ENCODE peak calls at places on chromosomes 2 and 18, in ten cellular contexts. One of them, this sample, is unnamed.

GRCh38 chr2:2577366-2577765 is 246.3 kb upstream of the MYT1L start:
- DNase-seq in adrenal gland: peak; percentile 62
- DNase-seq in adipocyte: no peak
- DNase-seq in lower lobe of right lung: no peak
- DNase-seq in heart left ventricle: no peak
- DNase-seq in BE2C: peak; percentile 68
- DNase-seq in body of pancreas: peak; percentile 52
- DNase-seq in transverse colon: no peak
- DNase-seq in CD8-positive, alpha-beta memory T cell: no peak
- DNase-seq in colonic mucosa: no peak
- DNase-seq in this sample: no peak

GRCh38 chr2:85838181-85838580 is 50.6 kb downstream of the ST3GAL5 start:
- DNase-seq in adrenal gland: no peak
- DNase-seq in adipocyte: no peak
- DNase-seq in lower lobe of right lung: no peak
- DNase-seq in heart left ventricle: no peak
- DNase-seq in BE2C: no peak
- DNase-seq in body of pancreas: no peak
- DNase-seq in transverse colon: no peak
- DNase-seq in CD8-positive, alpha-beta memory T cell: no peak
- DNase-seq in colonic mucosa: no peak
- DNase-seq in this sample: no peak

GRCh38 chr2:127093648-127094210 is 13.2 kb downstream of the BIN1 start:
- DNase-seq in adrenal gland: no peak
- DNase-seq in adipocyte: no peak
- DNase-seq in lower lobe of right lung: peak; percentile 34
- DNase-seq in heart left ventricle: peak; percentile 20
- DNase-seq in BE2C: no peak
- DNase-seq in body of pancreas: no peak
- DNase-seq in transverse colon: no peak
- DNase-seq in CD8-positive, alpha-beta memory T cell: no peak
- DNase-seq in colonic mucosa: no peak
- DNase-seq in this sample: no peak

GRCh38 chr2:8654041-8654440 is 27.8 kb upstream of the ID2 start:
- DNase-seq in adrenal gland: no peak
- DNase-seq in adipocyte: no peak
- DNase-seq in lower lobe of right lung: no peak
- DNase-seq in heart left ventricle: no peak
- DNase-seq in BE2C: no peak
- DNase-seq in body of pancreas: no peak
- DNase-seq in transverse colon: no peak
- DNase-seq in CD8-positive, alpha-beta memory T cell: no peak
- DNase-seq in colonic mucosa: no peak
- DNase-seq in this sample: peak; percentile 53

GRCh38 chr2:157792345-157793052 is 83.6 kb downstream of the ACVR1 start:
- DNase-seq in adrenal gland: no peak
- DNase-seq in adipocyte: peak; percentile 70
- DNase-seq in lower lobe of right lung: no peak
- DNase-seq in heart left ventricle: no peak
- DNase-seq in BE2C: no peak
- DNase-seq in body of pancreas: no peak
- DNase-seq in transverse colon: no peak
- DNase-seq in CD8-positive, alpha-beta memory T cell: no peak
- DNase-seq in colonic mucosa: no peak
- DNase-seq in this sample: no peak

GRCh38 chr2:96963316-96963715 is 23.1 kb downstream of the FAM178B start:
- DNase-seq in adrenal gland: no peak
- DNase-seq in adipocyte: no peak
- DNase-seq in lower lobe of right lung: no peak
- DNase-seq in heart left ventricle: no peak
- DNase-seq in BE2C: no peak
- DNase-seq in body of pancreas: no peak
- DNase-seq in transverse colon: no peak
- DNase-seq in CD8-positive, alpha-beta memory T cell: no peak
- DNase-seq in colonic mucosa: no peak
- DNase-seq in this sample: no peak

GRCh38 chr2:70795164-70795995 is 4.9 kb upstream of the FIGLA start:
- DNase-seq in adrenal gland: no peak
- DNase-seq in adipocyte: no peak
- DNase-seq in lower lobe of right lung: no peak
- DNase-seq in heart left ventricle: no peak
- DNase-seq in BE2C: no peak
- DNase-seq in body of pancreas: no peak
- DNase-seq in transverse colon: no peak
- DNase-seq in CD8-positive, alpha-beta memory T cell: no peak
- DNase-seq in colonic mucosa: no peak
- DNase-seq in this sample: no peak

GRCh38 chr18:54134053-54134452 is 90.4 kb downstream of the MBD2 start:
- DNase-seq in adrenal gland: no peak
- DNase-seq in adipocyte: no peak
- DNase-seq in lower lobe of right lung: no peak
- DNase-seq in heart left ventricle: no peak
- DNase-seq in BE2C: no peak
- DNase-seq in body of pancreas: no peak
- DNase-seq in transverse colon: no peak
- DNase-seq in CD8-positive, alpha-beta memory T cell: no peak
- DNase-seq in colonic mucosa: no peak
- DNase-seq in this sample: no peak

GRCh38 chr2:231483398-231484329 is 19.4 kb upstream of the NCL start:
- DNase-seq in adrenal gland: peak; percentile 57
- DNase-seq in adipocyte: no peak
- DNase-seq in lower lobe of right lung: peak; percentile 59
- DNase-seq in heart left ventricle: peak; percentile 57
- DNase-seq in BE2C: peak; percentile 17
- DNase-seq in body of pancreas: no peak
- DNase-seq in transverse colon: peak; percentile 12
- DNase-seq in CD8-positive, alpha-beta memory T cell: peak; percentile 55
- DNase-seq in colonic mucosa: no peak
- DNase-seq in this sample: peak; percentile 81

GRCh38 chr18:50848038-50848437 is 28.2 kb upstream of the MRO start:
- DNase-seq in adrenal gland: no peak
- DNase-seq in adipocyte: no peak
- DNase-seq in lower lobe of right lung: no peak
- DNase-seq in heart left ventricle: no peak
- DNase-seq in BE2C: no peak
- DNase-seq in body of pancreas: no peak
- DNase-seq in transverse colon: no peak
- DNase-seq in CD8-positive, alpha-beta memory T cell: no peak
- DNase-seq in colonic mucosa: no peak
- DNase-seq in this sample: no peak

GRCh38 chr2:55896633-55897032 is 26.9 kb downstream of the EFEMP1 start:
- DNase-seq in adrenal gland: no peak
- DNase-seq in adipocyte: no peak
- DNase-seq in lower lobe of right lung: no peak
- DNase-seq in heart left ventricle: no peak
- DNase-seq in BE2C: no peak
- DNase-seq in body of pancreas: no peak
- DNase-seq in transverse colon: no peak
- DNase-seq in CD8-positive, alpha-beta memory T cell: no peak
- DNase-seq in colonic mucosa: no peak
- DNase-seq in this sample: no peak

GRCh38 chr18:74457743-74458465 is 796 bp upstream of the DIPK1C start:
- DNase-seq in adrenal gland: peak; percentile 35
- DNase-seq in adipocyte: no peak
- DNase-seq in lower lobe of right lung: no peak
- DNase-seq in heart left ventricle: peak; percentile 81
- DNase-seq in BE2C: no peak
- DNase-seq in body of pancreas: no peak
- DNase-seq in transverse colon: no peak
- DNase-seq in CD8-positive, alpha-beta memory T cell: no peak
- DNase-seq in colonic mucosa: no peak
- DNase-seq in this sample: no peak

GRCh38 chr2:54671010-54671409 is 52.5 kb upstream of the EML6 start:
- DNase-seq in adrenal gland: no peak
- DNase-seq in adipocyte: no peak
- DNase-seq in lower lobe of right lung: no peak
- DNase-seq in heart left ventricle: no peak
- DNase-seq in BE2C: no peak
- DNase-seq in body of pancreas: no peak
- DNase-seq in transverse colon: no peak
- DNase-seq in CD8-positive, alpha-beta memory T cell: no peak
- DNase-seq in colonic mucosa: no peak
- DNase-seq in this sample: no peak
- H3K36me3 ChIP-seq in adrenal gland: no peaks in the 10 kb centered on the region
- H3K36me3 ChIP-seq in adipocyte: peaks cover 39% of the 10 kb centered on the region
- H3K36me3 ChIP-seq in lower lobe of right lung: peaks cover 42% of the 10 kb centered on the region
- H3K36me3 ChIP-seq in heart left ventricle: peaks cover 55% of the 10 kb centered on the region
- H3K36me3 ChIP-seq in BE2C: peaks cover 22% of the 10 kb centered on the region
- H3K36me3 ChIP-seq in body of pancreas: peaks cover 8% of the 10 kb centered on the region
- H3K36me3 ChIP-seq in transverse colon: no peaks in the 10 kb centered on the region
- H3K36me3 ChIP-seq in CD8-positive, alpha-beta memory T cell: peaks cover 22% of the 10 kb centered on the region
- H3K36me3 ChIP-seq in colonic mucosa: peaks cover 14% of the 10 kb centered on the region
- H3K36me3 ChIP-seq in this sample: peaks cover 5% of the 10 kb centered on the region

DNA sequence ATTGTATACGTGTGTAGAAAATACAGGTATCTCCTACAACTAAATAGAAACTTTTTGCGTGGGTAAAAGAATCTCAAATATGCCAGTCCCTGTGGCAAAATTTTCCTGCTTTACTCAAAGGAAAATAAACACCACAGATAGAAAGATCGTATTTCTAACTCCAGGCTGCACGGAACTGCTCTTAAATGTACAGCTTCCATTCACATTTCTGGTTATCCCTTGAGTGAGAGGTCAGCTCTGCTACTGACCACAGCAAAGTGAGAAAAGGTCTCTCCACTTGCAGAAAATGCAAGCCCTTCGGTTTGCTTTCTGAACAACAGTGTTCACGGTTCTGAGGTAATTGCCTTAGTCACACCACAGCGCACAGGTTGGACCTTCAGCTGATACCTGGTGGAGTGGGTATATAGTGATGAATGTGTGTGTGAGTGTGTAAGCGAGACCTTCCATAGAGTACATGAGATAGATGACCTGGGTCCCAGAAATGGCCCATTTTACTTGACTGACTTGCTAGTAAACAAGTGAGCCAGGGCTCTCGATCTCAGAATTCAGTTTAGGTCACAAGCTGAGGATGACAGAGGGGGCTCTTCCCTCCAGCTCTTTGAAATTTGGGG is 52.1 kb downstream of the ALPK2 start:
- DNase-seq in adrenal gland: no peak
- DNase-seq in adipocyte: peak; percentile 68
- DNase-seq in lower lobe of right lung: no peak
- DNase-seq in heart left ventricle: no peak
- DNase-seq in BE2C: no peak
- DNase-seq in body of pancreas: no peak
- DNase-seq in transverse colon: no peak
- DNase-seq in CD8-positive, alpha-beta memory T cell: no peak
- DNase-seq in colonic mucosa: no peak
- DNase-seq in this sample: no peak
- H3K4me3 ChIP-seq in adrenal gland: no peak overlapping the region
- H3K4me3 ChIP-seq in adipocyte: peak overlapping the region; percentile 81
- H3K4me3 ChIP-seq in lower lobe of right lung: no peak overlapping the region
- H3K4me3 ChIP-seq in heart left ventricle: no peak overlapping the region
- H3K4me3 ChIP-seq in BE2C: no peak overlapping the region
- H3K4me3 ChIP-seq in body of pancreas: no peak overlapping the region
- H3K4me3 ChIP-seq in transverse colon: no peak overlapping the region
- H3K4me3 ChIP-seq in CD8-positive, alpha-beta memory T cell: no peak overlapping the region
- H3K4me3 ChIP-seq in colonic mucosa: no peak overlapping the region
- H3K4me3 ChIP-seq in this sample: no peak overlapping the region

GRCh38 chr2:30948857-30949256 is 141.6 kb upstream of the CAPN13 start:
- DNase-seq in adrenal gland: no peak
- DNase-seq in adipocyte: no peak
- DNase-seq in lower lobe of right lung: no peak
- DNase-seq in heart left ventricle: no peak
- DNase-seq in BE2C: no peak
- DNase-seq in body of pancreas: no peak
- DNase-seq in transverse colon: no peak
- DNase-seq in CD8-positive, alpha-beta memory T cell: no peak
- DNase-seq in colonic mucosa: no peak
- DNase-seq in this sample: no peak
- H3K36me3 ChIP-seq in adrenal gland: no peaks in the 10 kb centered on the region
- H3K36me3 ChIP-seq in adipocyte: no peaks in the 10 kb centered on the region
- H3K36me3 ChIP-seq in lower lobe of right lung: no peaks in the 10 kb centered on the region
- H3K36me3 ChIP-seq in heart left ventricle: no peaks in the 10 kb centered on the region
- H3K36me3 ChIP-seq in BE2C: peaks cover 5% of the 10 kb centered on the region
- H3K36me3 ChIP-seq in body of pancreas: no peaks in the 10 kb centered on the region
- H3K36me3 ChIP-seq in transverse colon: no peaks in the 10 kb centered on the region
- H3K36me3 ChIP-seq in CD8-positive, alpha-beta memory T cell: no peaks in the 10 kb centered on the region
- H3K36me3 ChIP-seq in colonic mucosa: no peaks in the 10 kb centered on the region
- H3K36me3 ChIP-seq in this sample: no peaks in the 10 kb centered on the region

DNA sequence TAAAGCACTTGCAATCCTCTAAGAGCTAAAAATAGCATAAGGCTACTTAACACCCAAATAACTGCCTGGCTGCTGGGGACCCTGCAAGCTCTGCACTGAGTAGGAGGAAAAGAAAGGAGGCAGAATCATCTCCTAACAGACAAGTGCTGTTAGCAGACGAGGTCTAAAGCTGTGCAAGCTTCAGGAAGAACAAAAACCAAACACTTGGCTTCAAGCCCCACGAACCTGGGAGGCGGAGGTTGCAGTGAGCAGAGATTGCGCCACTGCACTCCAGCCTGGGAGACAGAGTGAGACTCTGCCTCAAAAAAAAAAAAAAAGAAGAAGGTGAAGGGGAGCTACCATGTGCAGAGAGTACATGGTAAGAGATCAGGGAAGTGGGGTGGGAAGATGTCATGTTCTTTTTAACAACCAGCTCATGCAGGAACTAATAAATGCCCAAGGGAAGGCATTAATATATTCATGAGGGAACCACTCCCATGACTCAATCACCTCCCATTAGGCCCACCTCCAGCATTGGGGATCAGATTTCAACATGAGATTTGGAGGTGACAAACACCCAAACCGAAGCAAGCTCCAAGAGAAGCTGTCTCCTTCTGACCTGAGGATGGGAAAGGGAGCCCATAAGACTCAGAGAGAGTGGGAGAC is 28.8 kb upstream of the INO80C start:
- DNase-seq in adrenal gland: no peak
- DNase-seq in adipocyte: no peak
- DNase-seq in lower lobe of right lung: peak; percentile 59
- DNase-seq in heart left ventricle: no peak
- DNase-seq in BE2C: no peak
- DNase-seq in body of pancreas: peak; percentile 43
- DNase-seq in transverse colon: peak; percentile 18
- DNase-seq in CD8-positive, alpha-beta memory T cell: no peak
- DNase-seq in colonic mucosa: no peak
- DNase-seq in this sample: no peak
- H3K4me3 ChIP-seq in adrenal gland: peak overlapping the region; percentile 13
- H3K4me3 ChIP-seq in adipocyte: peak overlapping the region; percentile 67
- H3K4me3 ChIP-seq in lower lobe of right lung: peak overlapping the region; percentile 24
- H3K4me3 ChIP-seq in heart left ventricle: peak overlapping the region; percentile 14
- H3K4me3 ChIP-seq in BE2C: no peak overlapping the region
- H3K4me3 ChIP-seq in body of pancreas: no peak overlapping the region
- H3K4me3 ChIP-seq in transverse colon: no peak overlapping the region
- H3K4me3 ChIP-seq in CD8-positive, alpha-beta memory T cell: no peak overlapping the region
- H3K4me3 ChIP-seq in colonic mucosa: no peak overlapping the region
- H3K4me3 ChIP-seq in this sample: no peak overlapping the region

GRCh38 chr2:207086136-207086535 is 79.6 kb downstream of the KLF7 start:
- DNase-seq in adrenal gland: no peak
- DNase-seq in adipocyte: no peak
- DNase-seq in lower lobe of right lung: no peak
- DNase-seq in heart left ventricle: peak; percentile 52
- DNase-seq in BE2C: no peak
- DNase-seq in body of pancreas: no peak
- DNase-seq in transverse colon: no peak
- DNase-seq in CD8-positive, alpha-beta memory T cell: no peak
- DNase-seq in colonic mucosa: no peak
- DNase-seq in this sample: no peak
- H3K36me3 ChIP-seq in adrenal gland: no peaks in the 10 kb centered on the region
- H3K36me3 ChIP-seq in adipocyte: peaks cover 66% of the 10 kb centered on the region
- H3K36me3 ChIP-seq in lower lobe of right lung: peaks cover 42% of the 10 kb centered on the region
- H3K36me3 ChIP-seq in heart left ventricle: peaks cover 44% of the 10 kb centered on the region
- H3K36me3 ChIP-seq in BE2C: peaks cover 72% of the 10 kb centered on the region
- H3K36me3 ChIP-seq in body of pancreas: peaks cover under 1% of the 10 kb centered on the region
- H3K36me3 ChIP-seq in transverse colon: no peaks in the 10 kb centered on the region
- H3K36me3 ChIP-seq in CD8-positive, alpha-beta memory T cell: no peaks in the 10 kb centered on the region
- H3K36me3 ChIP-seq in colonic mucosa: no peaks in the 10 kb centered on the region
- H3K36me3 ChIP-seq in this sample: peaks cover 5% of the 10 kb centered on the region

GRCh38 chr18:3579701-3580100 is 129.7 kb downstream of the TGIF1 start:
- DNase-seq in adrenal gland: no peak
- DNase-seq in adipocyte: peak; percentile 72
- DNase-seq in lower lobe of right lung: no peak
- DNase-seq in heart left ventricle: no peak
- DNase-seq in BE2C: no peak
- DNase-seq in body of pancreas: no peak
- DNase-seq in transverse colon: no peak
- DNase-seq in CD8-positive, alpha-beta memory T cell: no peak
- DNase-seq in colonic mucosa: no peak
- DNase-seq in this sample: no peak
- H3K4me3 ChIP-seq in adrenal gland: no peak overlapping the region
- H3K4me3 ChIP-seq in adipocyte: no peak overlapping the region
- H3K4me3 ChIP-seq in lower lobe of right lung: no peak overlapping the region
- H3K4me3 ChIP-seq in heart left ventricle: no peak overlapping the region
- H3K4me3 ChIP-seq in BE2C: no peak overlapping the region
- H3K4me3 ChIP-seq in body of pancreas: no peak overlapping the region
- H3K4me3 ChIP-seq in transverse colon: no peak overlapping the region
- H3K4me3 ChIP-seq in CD8-positive, alpha-beta memory T cell: no peak overlapping the region
- H3K4me3 ChIP-seq in colonic mucosa: no peak overlapping the region
- H3K4me3 ChIP-seq in this sample: no peak overlapping the region

This sample was measured in aorta.